ENCODE peak calls at places on chromosomes 2 and 18, in four cellular contexts. A, R, V and X are unnamed samples.

GRCh38 chr2:23745068-23745725 is 181.7 kb downstream of the ATAD2B start:
- DNase-seq in R (no peak), A (no peak), V (no peak), X (no peak)

GRCh38 chr18:66548747-66549146 is 55.1 kb downstream of the CDH19 start:
- DNase-seq in R (no peak), A (peak; percentile 45), V (no peak), X (no peak)

GRCh38 chr2:237165405-237166276 is 80.0 kb downstream of the COPS8 start:
- DNase-seq in A (peak; percentile 79), R (peak; percentile 16), V (no peak), X (peak; percentile 17)

GRCh38 chr18:1914489-1914888 is 656.8 kb downstream of the METTL4 start:
- DNase-seq in A (peak; percentile 75), R (peak; percentile 27), V (no peak), X (peak; percentile 4)

GRCh38 chr2:176534798-176535479 is 265.7 kb downstream of the MTX2 start:
- DNase-seq in A (no peak), V (no peak), R (no peak), X (no peak)

GRCh38 chr2:170525566-170525900 is 189.6 kb upstream of the SP5 start:
- DNase-seq in A (peak; percentile 56), V (no peak), R (no peak), X (no peak)

GRCh38 chr2:72895759-72896281 is 8.6 kb downstream of the SPR start:
- DNase-seq in A (peak; percentile 84), R (no peak), V (no peak), X (no peak)

GRCh38 chr2:40115348-40115747 is 336.3 kb upstream of the THUMPD2 start:
- DNase-seq in V (no peak), R (no peak), A (no peak), X (no peak)

GRCh38 chr18:13485604-13486003 is 240.8 kb downstream of the FAM210A start:
- DNase-seq in A (no peak), V (no peak), R (no peak), X (no peak)

GRCh38 chr2:194730266-194730665 is 926.8 kb upstream of the SLC39A10 start:
- DNase-seq in V (no peak), R (no peak), A (no peak), X (no peak)

GRCh38 chr18:73365018-73365417 is 497.2 kb upstream of the NETO1 start:
- DNase-seq in A (no peak), R (no peak), V (no peak), X (no peak)

GRCh38 chr2:191030521-191031154 is 16.7 kb upstream of the STAT1 start:
- DNase-seq in V (no peak), R (no peak), A (peak; percentile 79), X (peak; percentile 61)

GRCh38 chr2:202043473-202043872 is 9.8 kb downstream of the FZD7 start:
- DNase-seq in R (no peak), A (no peak), V (no peak), X (no peak)

GRCh38 chr2:238487652-238488346 is 61.1 kb downstream of the ASB1 start:
- DNase-seq in R (no peak), A (no peak), V (no peak), X (no peak)

GRCh38 chr2:26340831-26341230 is 5.1 kb upstream of the SELENOI start:
- DNase-seq in V (no peak), R (no peak), A (no peak), X (no peak)

GRCh38 chr2:190722061-190722759 is 73.3 kb downstream of the NAB1 start:
- DNase-seq in A (no peak), R (no peak), V (no peak), X (no peak)

GRCh38 chr18:32930695-32931301 is 158.0 kb upstream of the KLHL14 start:
- DNase-seq in R (peak; percentile 18), A (peak; percentile 45), V (no peak), X (peak; percentile 74)

GRCh38 chr2:86396304-86396785 is 44.8 kb upstream of the KDM3A start:
- DNase-seq in A (peak; percentile 63), V (no peak), R (peak; percentile 17), X (peak; percentile 31)

GRCh38 chr2:111122631-111123421 is 2.1 kb downstream of the BCL2L11 start:
- DNase-seq in A (peak; percentile 61), R (peak; percentile 65), V (peak; percentile 86), X (peak; percentile 61)

GRCh38 chr2:11738589-11739436 is 7.6 kb upstream of the LPIN1 start:
- DNase-seq in V (no peak), A (peak; percentile 32), R (peak; percentile 55), X (peak; percentile 51)

GRCh38 chr2:240298803-240299709 is 136.4 kb upstream of the GPC1 start:
- DNase-seq in R (no peak), V (peak; percentile 44), A (no peak), X (no peak)

GRCh38 chr2:47264183-47264582 is 109.1 kb upstream of the STPG4 start:
- DNase-seq in V (no peak), R (no peak), A (no peak), X (no peak)